ENCODE peak calls at places on chromosomes 16 and 17, in nine cellular contexts. One of them, this sample, is unnamed.

GRCh38 chr17:49741009-49741691 is 22.8 kb downstream of the FAM117A start:
- DNase-seq in GM23338: no peak
- DNase-seq in nephron progenitor cell: no peak
- DNase-seq in HS-5: no peak
- DNase-seq in EL: no peak
- DNase-seq in SHP77: no peak
- DNase-seq in NCI-H187 treated with DMSO at 0.1 percent for 48 hours: no peak
- DNase-seq in skeletal muscle cell: no peak
- DNase-seq in EH: no peak
- DNase-seq in this sample: no peak

GRCh38 chr16:84292032-84292431 is 2.6 kb upstream of the WFDC1 start:
- DNase-seq in GM23338: peak
- DNase-seq in nephron progenitor cell: no peak
- DNase-seq in HS-5: no peak
- DNase-seq in EL: no peak
- DNase-seq in SHP77: no peak
- DNase-seq in NCI-H187 treated with DMSO at 0.1 percent for 48 hours: no peak
- DNase-seq in skeletal muscle cell: no peak
- DNase-seq in EH: peak
- DNase-seq in this sample: no peak

GRCh38 chr17:17978481-17979424 is 6.1 kb downstream of the DRC3 start:
- DNase-seq in GM23338: no peak
- DNase-seq in nephron progenitor cell: no peak
- DNase-seq in HS-5: no peak
- DNase-seq in EL: no peak
- DNase-seq in SHP77: no peak
- DNase-seq in NCI-H187 treated with DMSO at 0.1 percent for 48 hours: no peak
- DNase-seq in skeletal muscle cell: no peak
- DNase-seq in EH: no peak
- DNase-seq in this sample: no peak

GRCh38 chr16:10088380-10088793 is 93.8 kb downstream of the GRIN2A start:
- DNase-seq in GM23338: no peak
- DNase-seq in nephron progenitor cell: no peak
- DNase-seq in HS-5: no peak
- DNase-seq in EL: no peak
- DNase-seq in SHP77: no peak
- DNase-seq in NCI-H187 treated with DMSO at 0.1 percent for 48 hours: no peak
- DNase-seq in skeletal muscle cell: no peak
- DNase-seq in EH: peak
- DNase-seq in this sample: no peak

GRCh38 chr17:15260376-15261062 is 4.6 kb downstream of the PMP22 start:
- DNase-seq in GM23338: peak
- DNase-seq in nephron progenitor cell: peak
- DNase-seq in HS-5: no peak
- DNase-seq in EL: peak
- DNase-seq in SHP77: peak
- DNase-seq in NCI-H187 treated with DMSO at 0.1 percent for 48 hours: no peak
- DNase-seq in skeletal muscle cell: peak
- DNase-seq in EH: peak
- DNase-seq in this sample: peak

GRCh38 chr17:38729886-38730525 is at the start of gene CISD3:
- DNase-seq in GM23338: peak
- DNase-seq in nephron progenitor cell: peak
- DNase-seq in HS-5: no peak
- DNase-seq in EL: peak
- DNase-seq in SHP77: peak
- DNase-seq in NCI-H187 treated with DMSO at 0.1 percent for 48 hours: no peak
- DNase-seq in skeletal muscle cell: no peak
- DNase-seq in EH: peak
- DNase-seq in this sample: peak

GRCh38 chr16:28549301-28549899 is 4.3 kb upstream of the SGF29 start:
- DNase-seq in GM23338: peak
- DNase-seq in nephron progenitor cell: no peak
- DNase-seq in HS-5: no peak
- DNase-seq in EL: no peak
- DNase-seq in SHP77: peak
- DNase-seq in NCI-H187 treated with DMSO at 0.1 percent for 48 hours: no peak
- DNase-seq in skeletal muscle cell: no peak
- DNase-seq in EH: peak
- DNase-seq in this sample: no peak

GRCh38 chr16:78684655-78685400 is 585.4 kb downstream of the WWOX start:
- DNase-seq in GM23338: no peak
- DNase-seq in nephron progenitor cell: no peak
- DNase-seq in HS-5: no peak
- DNase-seq in EL: no peak
- DNase-seq in SHP77: no peak
- DNase-seq in NCI-H187 treated with DMSO at 0.1 percent for 48 hours: no peak
- DNase-seq in skeletal muscle cell: no peak
- DNase-seq in EH: peak
- DNase-seq in this sample: no peak

GRCh38 chr17:40980594-40980993 is 3.5 kb downstream of the KRT40 start:
- DNase-seq in GM23338: no peak
- DNase-seq in nephron progenitor cell: no peak
- DNase-seq in HS-5: no peak
- DNase-seq in EL: no peak
- DNase-seq in SHP77: no peak
- DNase-seq in NCI-H187 treated with DMSO at 0.1 percent for 48 hours: peak
- DNase-seq in skeletal muscle cell: peak
- DNase-seq in EH: peak
- DNase-seq in this sample: no peak

GRCh38 chr16:3623642-3624041 is 12.2 kb upstream of the SLX4 start:
- DNase-seq in GM23338: no peak
- DNase-seq in nephron progenitor cell: no peak
- DNase-seq in HS-5: no peak
- DNase-seq in EL: no peak
- DNase-seq in SHP77: no peak
- DNase-seq in NCI-H187 treated with DMSO at 0.1 percent for 48 hours: no peak
- DNase-seq in skeletal muscle cell: no peak
- DNase-seq in EH: peak
- DNase-seq in this sample: no peak

GRCh38 chr16:49929606-49930005 is 73.7 kb upstream of the ZNF423 start:
- DNase-seq in GM23338: no peak
- DNase-seq in nephron progenitor cell: no peak
- DNase-seq in HS-5: no peak
- DNase-seq in EL: no peak
- DNase-seq in SHP77: no peak
- DNase-seq in NCI-H187 treated with DMSO at 0.1 percent for 48 hours: no peak
- DNase-seq in skeletal muscle cell: no peak
- DNase-seq in EH: no peak
- DNase-seq in this sample: no peak

GRCh38 chr17:29326414-29326813 is 32.5 kb upstream of the NUFIP2 start:
- DNase-seq in GM23338: no peak
- DNase-seq in nephron progenitor cell: no peak
- DNase-seq in HS-5: no peak
- DNase-seq in EL: no peak
- DNase-seq in SHP77: no peak
- DNase-seq in NCI-H187 treated with DMSO at 0.1 percent for 48 hours: no peak
- DNase-seq in skeletal muscle cell: no peak
- DNase-seq in EH: no peak
- DNase-seq in this sample: no peak

GRCh38 chr16:59212492-59213024 is 478.4 kb upstream of the GOT2 start:
- DNase-seq in GM23338: no peak
- DNase-seq in nephron progenitor cell: no peak
- DNase-seq in HS-5: no peak
- DNase-seq in EL: no peak
- DNase-seq in SHP77: no peak
- DNase-seq in NCI-H187 treated with DMSO at 0.1 percent for 48 hours: no peak
- DNase-seq in skeletal muscle cell: no peak
- DNase-seq in EH: no peak
- DNase-seq in this sample: no peak

GRCh38 chr16:13435873-13436474 is 484.0 kb upstream of the ERCC4 start:
- DNase-seq in GM23338: peak
- DNase-seq in nephron progenitor cell: no peak
- DNase-seq in HS-5: no peak
- DNase-seq in EL: no peak
- DNase-seq in SHP77: no peak
- DNase-seq in NCI-H187 treated with DMSO at 0.1 percent for 48 hours: no peak
- DNase-seq in skeletal muscle cell: no peak
- DNase-seq in EH: no peak
- DNase-seq in this sample: no peak

GRCh38 chr16:85523602-85524364 is 89.3 kb upstream of the GSE1 start:
- DNase-seq in GM23338: peak
- DNase-seq in nephron progenitor cell: peak
- DNase-seq in HS-5: no peak
- DNase-seq in EL: peak
- DNase-seq in SHP77: no peak
- DNase-seq in NCI-H187 treated with DMSO at 0.1 percent for 48 hours: no peak
- DNase-seq in skeletal muscle cell: no peak
- DNase-seq in EH: peak
- DNase-seq in this sample: peak

GRCh38 chr16:84312783-84313382 is 18.2 kb downstream of the WFDC1 start:
- DNase-seq in GM23338: peak
- DNase-seq in nephron progenitor cell: peak
- DNase-seq in HS-5: no peak
- DNase-seq in EL: no peak
- DNase-seq in SHP77: no peak
- DNase-seq in NCI-H187 treated with DMSO at 0.1 percent for 48 hours: no peak
- DNase-seq in skeletal muscle cell: no peak
- DNase-seq in EH: no peak
- DNase-seq in this sample: peak

GRCh38 chr16:9115277-9115676 is 23.8 kb downstream of the HAPSTR1 start:
- DNase-seq in GM23338: no peak
- DNase-seq in nephron progenitor cell: no peak
- DNase-seq in HS-5: no peak
- DNase-seq in EL: peak
- DNase-seq in SHP77: no peak
- DNase-seq in NCI-H187 treated with DMSO at 0.1 percent for 48 hours: no peak
- DNase-seq in skeletal muscle cell: no peak
- DNase-seq in EH: no peak
- DNase-seq in this sample: no peak

GRCh38 chr17:37359682-37360188 is 16.1 kb upstream of the C17orf78 start:
- DNase-seq in GM23338: no peak
- DNase-seq in nephron progenitor cell: no peak
- DNase-seq in HS-5: no peak
- DNase-seq in EL: no peak
- DNase-seq in SHP77: no peak
- DNase-seq in NCI-H187 treated with DMSO at 0.1 percent for 48 hours: no peak
- DNase-seq in skeletal muscle cell: no peak
- DNase-seq in EH: peak
- DNase-seq in this sample: no peak

GRCh38 chr16:85334718-85335583 is 222.7 kb upstream of the CIBAR2 start:
- DNase-seq in GM23338: peak
- DNase-seq in nephron progenitor cell: peak
- DNase-seq in HS-5: no peak
- DNase-seq in EL: no peak
- DNase-seq in SHP77: no peak
- DNase-seq in NCI-H187 treated with DMSO at 0.1 percent for 48 hours: no peak
- DNase-seq in skeletal muscle cell: no peak
- DNase-seq in EH: no peak
- DNase-seq in this sample: peak

GRCh38 chr17:64063766-64064224 is 43.4 kb upstream of the ICAM2 start:
- DNase-seq in GM23338: peak
- DNase-seq in nephron progenitor cell: peak
- DNase-seq in HS-5: no peak
- DNase-seq in EL: no peak
- DNase-seq in SHP77: no peak
- DNase-seq in NCI-H187 treated with DMSO at 0.1 percent for 48 hours: no peak
- DNase-seq in skeletal muscle cell: no peak
- DNase-seq in EH: peak
- DNase-seq in this sample: peak

GRCh38 chr17:67221062-67221998 is 23.7 kb downstream of the HELZ start:
- DNase-seq in GM23338: peak
- DNase-seq in nephron progenitor cell: peak
- DNase-seq in HS-5: no peak
- DNase-seq in EL: peak
- DNase-seq in SHP77: peak
- DNase-seq in NCI-H187 treated with DMSO at 0.1 percent for 48 hours: no peak
- DNase-seq in skeletal muscle cell: no peak
- DNase-seq in EH: peak
- DNase-seq in this sample: no peak

This sample was measured in WTC11.